ENCODE peak calls at places on chromosomes 13 and 19, in seven cellular contexts. One of them, this sample, is unnamed.

GRCh38 chr13:19764237-19764636 is 18.5 kb downstream of the PSPC1 start:
- DNase-seq in activated CD4-positive, alpha-beta T cell treated with anti-CD3 and anti-CD28 coated beads for 4 hours: no peak
- DNase-seq in H9: no peak
- DNase-seq in substantia nigra: no peak
- DNase-seq in pancreas: no peak
- DNase-seq in NCI-H460: no peak
- DNase-seq in NCI-H345: no peak
- DNase-seq in this sample: no peak

GRCh38 chr13:102440259-102440936 is 38.5 kb upstream of the FGF14 start:
- DNase-seq in pancreas: peak
- DNase-seq in NCI-H345: peak
- DNase-seq in H9: no peak
- DNase-seq in substantia nigra: no peak
- DNase-seq in NCI-H460: no peak
- DNase-seq in activated CD4-positive, alpha-beta T cell treated with anti-CD3 and anti-CD28 coated beads for 4 hours: no peak
- DNase-seq in this sample: no peak

GRCh38 chr13:98445340-98446233 is 131.3 kb downstream of the STK24 start:
- DNase-seq in NCI-H460: peak
- DNase-seq in NCI-H345: peak
- DNase-seq in pancreas: peak
- DNase-seq in substantia nigra: peak
- DNase-seq in activated CD4-positive, alpha-beta T cell treated with anti-CD3 and anti-CD28 coated beads for 4 hours: peak
- DNase-seq in H9: peak
- DNase-seq in this sample: peak

GRCh38 chr13:76335463-76335862 is 550.7 kb downstream of the KCTD12 start:
- DNase-seq in activated CD4-positive, alpha-beta T cell treated with anti-CD3 and anti-CD28 coated beads for 4 hours: no peak
- DNase-seq in H9: no peak
- DNase-seq in NCI-H345: no peak
- DNase-seq in substantia nigra: no peak
- DNase-seq in NCI-H460: no peak
- DNase-seq in pancreas: no peak
- DNase-seq in this sample: no peak

GRCh38 chr19:39599116-39599515 is 3.2 kb upstream of the LGALS13 start:
- DNase-seq in NCI-H345: no peak
- DNase-seq in activated CD4-positive, alpha-beta T cell treated with anti-CD3 and anti-CD28 coated beads for 4 hours: no peak
- DNase-seq in NCI-H460: peak
- DNase-seq in substantia nigra: no peak
- DNase-seq in pancreas: no peak
- DNase-seq in H9: no peak
- DNase-seq in this sample: no peak

GRCh38 chr19:11982526-11982925 is 17.7 kb downstream of the ZNF763 start:
- DNase-seq in activated CD4-positive, alpha-beta T cell treated with anti-CD3 and anti-CD28 coated beads for 4 hours: no peak
- DNase-seq in NCI-H460: no peak
- DNase-seq in NCI-H345: no peak
- DNase-seq in H9: no peak
- DNase-seq in pancreas: no peak
- DNase-seq in substantia nigra: no peak
- DNase-seq in this sample: no peak

GRCh38 chr13:91621161-91621560 is 222.7 kb downstream of the GPC5 start:
- DNase-seq in H9: no peak
- DNase-seq in pancreas: no peak
- DNase-seq in substantia nigra: no peak
- DNase-seq in NCI-H345: no peak
- DNase-seq in activated CD4-positive, alpha-beta T cell treated with anti-CD3 and anti-CD28 coated beads for 4 hours: no peak
- DNase-seq in NCI-H460: no peak
- DNase-seq in this sample: no peak

GRCh38 chr19:7337380-7338194 is 11.2 kb upstream of the ARHGEF18 start:
- DNase-seq in NCI-H460: no peak
- DNase-seq in H9: no peak
- DNase-seq in substantia nigra: no peak
- DNase-seq in pancreas: no peak
- DNase-seq in NCI-H345: no peak
- DNase-seq in activated CD4-positive, alpha-beta T cell treated with anti-CD3 and anti-CD28 coated beads for 4 hours: no peak
- DNase-seq in this sample: no peak

GRCh38 chr19:15199652-15200574 is 882 bp downstream of the NOTCH3 start:
- DNase-seq in H9: peak
- DNase-seq in substantia nigra: no peak
- DNase-seq in NCI-H460: no peak
- DNase-seq in pancreas: peak
- DNase-seq in NCI-H345: no peak
- DNase-seq in activated CD4-positive, alpha-beta T cell treated with anti-CD3 and anti-CD28 coated beads for 4 hours: no peak
- DNase-seq in this sample: no peak

GRCh38 chr13:113726961-113727411 is 32.0 kb upstream of the TMEM255B start:
- DNase-seq in substantia nigra: no peak
- DNase-seq in NCI-H345: no peak
- DNase-seq in pancreas: peak
- DNase-seq in H9: no peak
- DNase-seq in NCI-H460: no peak
- DNase-seq in activated CD4-positive, alpha-beta T cell treated with anti-CD3 and anti-CD28 coated beads for 4 hours: no peak
- DNase-seq in this sample: no peak

GRCh38 chr13:112740502-112741131 is 50.8 kb downstream of the ATP11A start:
- DNase-seq in NCI-H345: no peak
- DNase-seq in activated CD4-positive, alpha-beta T cell treated with anti-CD3 and anti-CD28 coated beads for 4 hours: no peak
- DNase-seq in H9: no peak
- DNase-seq in pancreas: peak
- DNase-seq in NCI-H460: peak
- DNase-seq in substantia nigra: no peak
- DNase-seq in this sample: no peak

GRCh38 chr13:101127741-101128353 is 288.5 kb downstream of the NALCN start:
- DNase-seq in substantia nigra: no peak
- DNase-seq in pancreas: peak
- DNase-seq in NCI-H460: peak
- DNase-seq in activated CD4-positive, alpha-beta T cell treated with anti-CD3 and anti-CD28 coated beads for 4 hours: peak
- DNase-seq in NCI-H345: peak
- DNase-seq in H9: no peak
- DNase-seq in this sample: peak

GRCh38 chr19:37980419-37980975 is 73.5 kb downstream of the SIPA1L3 start:
- DNase-seq in substantia nigra: no peak
- DNase-seq in H9: no peak
- DNase-seq in pancreas: no peak
- DNase-seq in NCI-H345: no peak
- DNase-seq in NCI-H460: no peak
- DNase-seq in activated CD4-positive, alpha-beta T cell treated with anti-CD3 and anti-CD28 coated beads for 4 hours: no peak
- DNase-seq in this sample: no peak

GRCh38 chr13:77563110-77563509 is 27.6 kb downstream of the SCEL start:
- DNase-seq in activated CD4-positive, alpha-beta T cell treated with anti-CD3 and anti-CD28 coated beads for 4 hours: no peak
- DNase-seq in substantia nigra: no peak
- DNase-seq in NCI-H460: peak
- DNase-seq in pancreas: no peak
- DNase-seq in NCI-H345: no peak
- DNase-seq in H9: no peak
- DNase-seq in this sample: no peak

GRCh38 chr13:95164830-95165229 is 136.4 kb downstream of the ABCC4 start:
- DNase-seq in activated CD4-positive, alpha-beta T cell treated with anti-CD3 and anti-CD28 coated beads for 4 hours: no peak
- DNase-seq in pancreas: no peak
- DNase-seq in NCI-H345: no peak
- DNase-seq in NCI-H460: no peak
- DNase-seq in H9: no peak
- DNase-seq in substantia nigra: no peak
- DNase-seq in this sample: no peak

GRCh38 chr19:38035515-38036495 is 128.8 kb downstream of the SIPA1L3 start:
- DNase-seq in NCI-H460: no peak
- DNase-seq in activated CD4-positive, alpha-beta T cell treated with anti-CD3 and anti-CD28 coated beads for 4 hours: no peak
- DNase-seq in NCI-H345: no peak
- DNase-seq in H9: no peak
- DNase-seq in pancreas: no peak
- DNase-seq in substantia nigra: no peak
- DNase-seq in this sample: no peak

GRCh38 chr19:3479819-3480215 is 508 bp downstream of the SMIM24 start:
- DNase-seq in activated CD4-positive, alpha-beta T cell treated with anti-CD3 and anti-CD28 coated beads for 4 hours: no peak
- DNase-seq in substantia nigra: no peak
- DNase-seq in NCI-H345: no peak
- DNase-seq in pancreas: no peak
- DNase-seq in H9: peak
- DNase-seq in NCI-H460: no peak
- DNase-seq in this sample: no peak

GRCh38 chr19:55679343-55680257 is 4.6 kb downstream of the EPN1 start:
- DNase-seq in pancreas: no peak
- DNase-seq in substantia nigra: no peak
- DNase-seq in NCI-H460: no peak
- DNase-seq in activated CD4-positive, alpha-beta T cell treated with anti-CD3 and anti-CD28 coated beads for 4 hours: no peak
- DNase-seq in H9: no peak
- DNase-seq in NCI-H345: no peak
- DNase-seq in this sample: no peak

GRCh38 chr19:49151339-49152217 is 3.6 kb downstream of the HRC start:
- DNase-seq in activated CD4-positive, alpha-beta T cell treated with anti-CD3 and anti-CD28 coated beads for 4 hours: peak
- DNase-seq in NCI-H345: peak
- DNase-seq in NCI-H460: no peak
- DNase-seq in pancreas: peak
- DNase-seq in H9: peak
- DNase-seq in substantia nigra: peak
- DNase-seq in this sample: no peak

GRCh38 chr19:38003427-38004099 is 96.6 kb downstream of the SIPA1L3 start:
- DNase-seq in H9: peak
- DNase-seq in NCI-H460: peak
- DNase-seq in activated CD4-positive, alpha-beta T cell treated with anti-CD3 and anti-CD28 coated beads for 4 hours: no peak
- DNase-seq in pancreas: peak
- DNase-seq in substantia nigra: peak
- DNase-seq in NCI-H345: peak
- DNase-seq in this sample: no peak

GRCh38 chr19:18433039-18433691 is 4.8 kb downstream of the ISYNA1 start:
- DNase-seq in NCI-H345: no peak
- DNase-seq in pancreas: no peak
- DNase-seq in H9: peak
- DNase-seq in activated CD4-positive, alpha-beta T cell treated with anti-CD3 and anti-CD28 coated beads for 4 hours: peak
- DNase-seq in substantia nigra: no peak
- DNase-seq in NCI-H460: no peak
- DNase-seq in this sample: no peak

GRCh38 chr13:112246731-112247470 is 129.3 kb upstream of the SPACA7 start:
- DNase-seq in substantia nigra: no peak
- DNase-seq in NCI-H345: no peak
- DNase-seq in activated CD4-positive, alpha-beta T cell treated with anti-CD3 and anti-CD28 coated beads for 4 hours: no peak
- DNase-seq in NCI-H460: no peak
- DNase-seq in H9: no peak
- DNase-seq in pancreas: no peak
- DNase-seq in this sample: no peak

GRCh38 chr19:46529622-46530451 is 34.2 kb upstream of the PNMA8B start:
- DNase-seq in pancreas: peak
- DNase-seq in H9: peak
- DNase-seq in substantia nigra: peak
- DNase-seq in NCI-H460: peak
- DNase-seq in NCI-H345: peak
- DNase-seq in activated CD4-positive, alpha-beta T cell treated with anti-CD3 and anti-CD28 coated beads for 4 hours: peak
- DNase-seq in this sample: peak

GRCh38 chr19:54448037-54448773 is 794 bp upstream of the LENG8 start:
- DNase-seq in substantia nigra: peak
- DNase-seq in pancreas: peak
- DNase-seq in NCI-H345: peak
- DNase-seq in H9: peak
- DNase-seq in NCI-H460: no peak
- DNase-seq in activated CD4-positive, alpha-beta T cell treated with anti-CD3 and anti-CD28 coated beads for 4 hours: peak
- DNase-seq in this sample: no peak

GRCh38 chr13:36718146-36718545 is 44.3 kb downstream of the SERTM1 start:
- DNase-seq in NCI-H345: no peak
- DNase-seq in substantia nigra: no peak
- DNase-seq in activated CD4-positive, alpha-beta T cell treated with anti-CD3 and anti-CD28 coated beads for 4 hours: no peak
- DNase-seq in NCI-H460: no peak
- DNase-seq in H9: no peak
- DNase-seq in pancreas: no peak
- DNase-seq in this sample: no peak

GRCh38 chr13:51363625-51364024 is 24.1 kb downstream of the SERPINE3 start:
- DNase-seq in substantia nigra: no peak
- DNase-seq in NCI-H345: no peak
- DNase-seq in H9: no peak
- DNase-seq in NCI-H460: no peak
- DNase-seq in activated CD4-positive, alpha-beta T cell treated with anti-CD3 and anti-CD28 coated beads for 4 hours: no peak
- DNase-seq in pancreas: no peak
- DNase-seq in this sample: no peak

GRCh38 chr13:39676315-39676876 is 20.9 kb downstream of the COG6 start:
- DNase-seq in substantia nigra: no peak
- DNase-seq in pancreas: no peak
- DNase-seq in NCI-H460: peak
- DNase-seq in H9: no peak
- DNase-seq in activated CD4-positive, alpha-beta T cell treated with anti-CD3 and anti-CD28 coated beads for 4 hours: peak
- DNase-seq in NCI-H345: peak
- DNase-seq in this sample: peak

This sample was measured in T-cell.